ENCODE peak calls at places on chromosomes 3 and 15, in five cellular contexts. O is activated T-helper 1 cell treated with Interleukin-2 at 50 U/mL for 16 hours; G is activated naive CD4-positive, alpha-beta T cell; R is ELR; Z is anterior cingulate cortex. Y is an unnamed sample.

GRCh38 chr3:121794264-121794983 is 40.4 kb downstream of the IQCB1 start:
- DNase-seq in O (no peak), Z (no peak), R (no peak), G (no peak), Y (no peak)

GRCh38 chr3:69309810-69310209 is 76.1 kb downstream of the FRMD4B start:
- DNase-seq in G (no peak), O (no peak), Z (no peak), R (peak), Y (no peak)

GRCh38 chr3:109131276-109131675 is 5.2 kb upstream of the C3orf85 start:
- DNase-seq in Z (no peak), G (no peak), O (no peak), R (peak), Y (no peak)

GRCh38 chr3:72657666-72658065 is 190.6 kb downstream of the SHQ1 start:
- DNase-seq in O (peak), G (no peak), Z (peak), R (no peak), Y (no peak)

GRCh38 chr3:48247401-48247807 is 6.5 kb downstream of the ZNF589 start:
- DNase-seq in O (no peak), G (no peak), Z (no peak), R (peak), Y (no peak)

GRCh38 chr15:69000725-69001503 is 13.6 kb upstream of the NOX5 start:
- DNase-seq in R (peak), O (no peak), Z (no peak), G (no peak), Y (no peak)

GRCh38 chr15:63971427-63971805 is 74.9 kb downstream of the DAPK2 start:
- DNase-seq in O (peak), Z (no peak), G (no peak), R (no peak), Y (peak)

GRCh38 chr3:87287025-87287424 is 10.6 kb upstream of the POU1F1 start:
- DNase-seq in R (peak), Z (no peak), O (no peak), G (no peak), Y (no peak)

GRCh38 chr3:107662109-107662477 is 139.3 kb downstream of the BBX start:
- DNase-seq in G (no peak), Z (no peak), O (no peak), R (peak), Y (no peak)

GRCh38 chr3:159616234-159616825 is 372.3 kb upstream of the IL12A start:
- DNase-seq in G (no peak), R (peak), O (no peak), Z (peak), Y (no peak)

GRCh38 chr3:121958801-121959200 is 63.2 kb downstream of the ILDR1 start:
- DNase-seq in G (no peak), R (no peak), O (no peak), Z (no peak), Y (no peak)

GRCh38 chr3:111498022-111498421 is 44.0 kb upstream of the CD96 start:
- DNase-seq in R (no peak), Z (no peak), G (no peak), O (no peak), Y (no peak)

GRCh38 chr3:133167340-133168024 is 129.3 kb downstream of the TMEM108 start:
- DNase-seq in R (no peak), O (no peak), Z (no peak), G (no peak), Y (no peak)

GRCh38 chr15:82140859-82141258 is 95.0 kb upstream of the MEX3B start:
- DNase-seq in G (no peak), R (no peak), Z (no peak), O (no peak), Y (no peak)

GRCh38 chr15:41894251-41894790 is 468 bp upstream of the SPTBN5 start:
- DNase-seq in R (no peak), Z (no peak), G (no peak), O (no peak), Y (no peak)